ENCODE peak calls at places on chromosomes 6 and 20, in eight cellular contexts. G is BJ; M is substantia nigra; T is left colon; W is AG09309; V is HEK293T; C is CD4-positive, alpha-beta memory T cell; N is NCI-H1694 treated with DMSO at 0.1 percent for 48 hours. R is an unnamed sample.

GRCh38 chr6:107116328-107116892 is 1.1 kb upstream of the BEND3 start:
- DNase-seq in N (peak), V (no peak), M (no peak), W (no peak), G (no peak), T (peak), C (peak), R (no peak)

GRCh38 chr20:5056801-5057599 is 55.7 kb upstream of the SLC23A2 start:
- DNase-seq in W (no peak), G (no peak), N (no peak), V (peak), M (peak), C (peak), T (peak), R (no peak)

GRCh38 chr20:50294164-50295088 is 103.8 kb downstream of the CEBPB start:
- DNase-seq in W (no peak), V (no peak), N (no peak), C (no peak), T (no peak), M (no peak), G (no peak), R (peak)

GRCh38 chr6:143163621-143164020 is 102.9 kb downstream of the AIG1 start:
- DNase-seq in W (no peak), V (no peak), N (no peak), T (no peak), C (no peak), G (no peak), M (no peak), R (no peak)

GRCh38 chr20:45967551-45968080 is 4.4 kb downstream of the ZNF335 start:
- DNase-seq in M (no peak), G (no peak), N (no peak), V (no peak), W (no peak), C (no peak), T (no peak), R (peak)

GRCh38 chr20:14264869-14265268 is 72.5 kb downstream of the FLRT3 start:
- DNase-seq in T (no peak), W (peak), N (no peak), C (no peak), G (no peak), M (no peak), V (peak), R (no peak)

GRCh38 chr6:44966449-44967091 is 361.6 kb upstream of the RUNX2 start:
- DNase-seq in N (no peak), G (peak), V (peak), W (peak), C (no peak), T (no peak), M (no peak), R (no peak)

GRCh38 chr6:13357551-13358075 is 29.3 kb upstream of the TBC1D7 start:
- DNase-seq in W (no peak), C (no peak), T (no peak), V (no peak), N (no peak), G (no peak), M (peak), R (no peak)

GRCh38 chr6:111096246-111096645 is 8.9 kb downstream of the SLC16A10 start:
- DNase-seq in V (no peak), M (no peak), N (no peak), W (no peak), C (peak), T (peak), G (no peak), R (peak)

R was measured in kidney.